ENCODE peak calls at places on chromosomes 4 and X, in seven cellular contexts. One of them, this sample, is unnamed.
A peak's percentile ranks its signal among the peaks of the same experiment; 100 is the strongest.

GRCh38 chr4:80295331-80295730 is 28.9 kb downstream of the FGF5 start:
- DNase-seq in heart right ventricle: no peak
- DNase-seq in islet precursor cell: no peak
- DNase-seq in GM04503: no peak
- DNase-seq in OCI-LY7: no peak
- DNase-seq in RPMI8226: no peak
- DNase-seq in RWPE1: no peak
- DNase-seq in this sample: no peak

GRCh38 chr4:52552778-52553177 is 106.3 kb downstream of the USP46 start:
- DNase-seq in heart right ventricle: no peak
- DNase-seq in islet precursor cell: no peak
- DNase-seq in GM04503: no peak
- DNase-seq in OCI-LY7: no peak
- DNase-seq in RPMI8226: no peak
- DNase-seq in RWPE1: no peak
- DNase-seq in this sample: no peak

GRCh38 chr4:85722401-85722800 is 247.5 kb downstream of the ARHGAP24 start:
- DNase-seq in heart right ventricle: no peak
- DNase-seq in islet precursor cell: no peak
- DNase-seq in GM04503: no peak
- DNase-seq in OCI-LY7: no peak
- DNase-seq in RPMI8226: no peak
- DNase-seq in RWPE1: no peak
- DNase-seq in this sample: no peak

GRCh38 chrX:42079968-42080367 is 156.6 kb upstream of the CASK start:
- DNase-seq in heart right ventricle: no peak
- DNase-seq in islet precursor cell: no peak
- DNase-seq in GM04503: no peak
- DNase-seq in OCI-LY7: no peak
- DNase-seq in RPMI8226: no peak
- DNase-seq in RWPE1: no peak
- DNase-seq in this sample: no peak

GRCh38 chr4:151418385-151418784 is 9.4 kb downstream of the FHIP1A start:
- DNase-seq in heart right ventricle: no peak
- DNase-seq in islet precursor cell: no peak
- DNase-seq in GM04503: peak; percentile 66
- DNase-seq in OCI-LY7: no peak
- DNase-seq in RPMI8226: no peak
- DNase-seq in RWPE1: peak; percentile 65
- DNase-seq in this sample: peak; percentile 91

GRCh38 chr4:55356991-55357461 is 11.0 kb downstream of the SRD5A3 start:
- DNase-seq in heart right ventricle: no peak
- DNase-seq in islet precursor cell: no peak
- DNase-seq in GM04503: no peak
- DNase-seq in OCI-LY7: no peak
- DNase-seq in RPMI8226: no peak
- DNase-seq in RWPE1: no peak
- DNase-seq in this sample: no peak

GRCh38 chrX:35439042-35439639 is 359.0 kb upstream of the MAGEB16 start:
- DNase-seq in heart right ventricle: no peak
- DNase-seq in islet precursor cell: no peak
- DNase-seq in GM04503: no peak
- DNase-seq in OCI-LY7: no peak
- DNase-seq in RPMI8226: no peak
- DNase-seq in RWPE1: no peak
- DNase-seq in this sample: no peak

GRCh38 chr4:107035711-107036601 is at the start of gene DKK2:
- DNase-seq in heart right ventricle: no peak
- DNase-seq in islet precursor cell: peak; percentile 59
- DNase-seq in GM04503: no peak
- DNase-seq in OCI-LY7: no peak
- DNase-seq in RPMI8226: no peak
- DNase-seq in RWPE1: peak; percentile 10
- DNase-seq in this sample: peak; percentile 20

GRCh38 chr4:40446785-40447184 is 111.7 kb downstream of the CHRNA9 start:
- DNase-seq in heart right ventricle: no peak
- DNase-seq in islet precursor cell: peak; percentile 58
- DNase-seq in GM04503: no peak
- DNase-seq in OCI-LY7: no peak
- DNase-seq in RPMI8226: no peak
- DNase-seq in RWPE1: peak; percentile 33
- DNase-seq in this sample: no peak

GRCh38 chr4:105785792-105786191 is 77.2 kb downstream of the GSTCD start:
- DNase-seq in heart right ventricle: no peak
- DNase-seq in islet precursor cell: no peak
- DNase-seq in GM04503: no peak
- DNase-seq in OCI-LY7: no peak
- DNase-seq in RPMI8226: no peak
- DNase-seq in RWPE1: no peak
- DNase-seq in this sample: no peak

GRCh38 chr4:2948895-2949781 is 14.1 kb downstream of the NOP14 start:
- DNase-seq in heart right ventricle: no peak
- DNase-seq in islet precursor cell: no peak
- DNase-seq in GM04503: no peak
- DNase-seq in OCI-LY7: peak; percentile 31
- DNase-seq in RPMI8226: no peak
- DNase-seq in RWPE1: no peak
- DNase-seq in this sample: peak; percentile 19

GRCh38 chr4:113979157-113979972 is at the start of gene ARSJ:
- DNase-seq in heart right ventricle: peak; percentile 34
- DNase-seq in islet precursor cell: peak; percentile 84
- DNase-seq in GM04503: peak; percentile 68
- DNase-seq in OCI-LY7: no peak
- DNase-seq in RPMI8226: no peak
- DNase-seq in RWPE1: peak; percentile 67
- DNase-seq in this sample: peak; percentile 82

GRCh38 chrX:122703762-122704161 is 480.3 kb upstream of the GRIA3 start:
- DNase-seq in heart right ventricle: no peak
- DNase-seq in islet precursor cell: no peak
- DNase-seq in GM04503: no peak
- DNase-seq in OCI-LY7: no peak
- DNase-seq in RPMI8226: no peak
- DNase-seq in RWPE1: no peak
- DNase-seq in this sample: no peak

GRCh38 chr4:113952452-113953029 is 26.9 kb downstream of the ARSJ start:
- DNase-seq in heart right ventricle: peak; percentile 16
- DNase-seq in islet precursor cell: peak; percentile 65
- DNase-seq in GM04503: no peak
- DNase-seq in OCI-LY7: peak; percentile 50
- DNase-seq in RPMI8226: peak; percentile 8
- DNase-seq in RWPE1: peak; percentile 35
- DNase-seq in this sample: peak; percentile 78

GRCh38 chrX:14039344-14039743 is 9.7 kb upstream of the GEMIN8 start:
- DNase-seq in heart right ventricle: peak; percentile 26
- DNase-seq in islet precursor cell: no peak
- DNase-seq in GM04503: no peak
- DNase-seq in OCI-LY7: peak; percentile 59
- DNase-seq in RPMI8226: peak; percentile 69
- DNase-seq in RWPE1: peak; percentile 20
- DNase-seq in this sample: peak; percentile 46

GRCh38 chrX:12984629-12985303 is 9.9 kb downstream of the TMSB4X start:
- DNase-seq in heart right ventricle: no peak
- DNase-seq in islet precursor cell: no peak
- DNase-seq in GM04503: no peak
- DNase-seq in OCI-LY7: no peak
- DNase-seq in RPMI8226: peak; percentile 92
- DNase-seq in RWPE1: peak; percentile 71
- DNase-seq in this sample: peak; percentile 86

GRCh38 chr4:56099378-56099786 is 150.6 kb downstream of the CEP135 start:
- DNase-seq in heart right ventricle: no peak
- DNase-seq in islet precursor cell: peak; percentile 54
- DNase-seq in GM04503: no peak
- DNase-seq in OCI-LY7: no peak
- DNase-seq in RPMI8226: peak; percentile 13
- DNase-seq in RWPE1: no peak
- DNase-seq in this sample: no peak